ENCODE peak calls at places on chromosomes 2 and 18, in four cellular contexts. K is SK-N-SH, C is K562, P is HCT116. R is an unnamed sample.
A peak's percentile ranks its signal among the peaks of the same experiment; 100 is the strongest.

GRCh38 chr18:6069539-6069938 is 174.2 kb upstream of the TMEM200C start:
- DNase-seq in P (no peak), K (no peak), C (no peak), R (no peak)

GRCh38 chr2:3112553-3112952 is 265.1 kb downstream of the EIPR1 start:
- DNase-seq in K (no peak), C (no peak), P (no peak), R (no peak)

GRCh38 chr2:145652992-145653545 is 1133.2 kb upstream of the ZEB2 start:
- DNase-seq in K (no peak), P (no peak), C (no peak), R (no peak)

GRCh38 chr2:61135510-61135909 is 26.5 kb upstream of the C2orf74 start:
- DNase-seq in C (no peak), P (peak; percentile 13), K (peak; percentile 43), R (peak; percentile 20)

GRCh38 chr2:216761119-216761518 is 65.8 kb upstream of the IGFBP5 start:
- DNase-seq in P (no peak), C (no peak), K (no peak), R (no peak)

GRCh38 chr2:16014041-16014787 is 73.9 kb downstream of the MYCN start:
- DNase-seq in C (no peak), P (no peak), K (no peak), R (no peak)

GRCh38 chr18:76984193-76985155 is 148.1 kb downstream of the MBP start:
- DNase-seq in K (no peak), C (no peak), P (no peak), R (no peak)

GRCh38 chr2:74583504-74583903 is 29.0 kb downstream of the DOK1 start:
- DNase-seq in C (no peak), K (no peak), P (peak; percentile 21), R (no peak)

GRCh38 chr2:39107156-39107555 is 13.7 kb downstream of the SOS1 start:
- DNase-seq in K (peak; percentile 83), C (no peak), P (no peak), R (no peak)

GRCh38 chr2:74373985-74374384 is 6.1 kb downstream of the DCTN1 start:
- DNase-seq in C (no peak), K (peak; percentile 55), P (no peak), R (no peak)

GRCh38 chr2:64134813-64135212 is 9.4 kb downstream of the PELI1 start:
- DNase-seq in C (no peak), P (no peak), K (no peak), R (no peak)

GRCh38 chr2:45691152-45691551 is 39.7 kb downstream of the PRKCE start:
- DNase-seq in C (no peak), K (no peak), P (no peak), R (no peak)

GRCh38 chr2:38409136-38409903 is 32.2 kb upstream of the ATL2 start:
- DNase-seq in P (no peak), C (no peak), K (no peak), R (no peak)

GRCh38 chr18:33470229-33470628 is 29.7 kb upstream of the CCDC178 start:
- DNase-seq in P (no peak), K (no peak), C (no peak), R (no peak)

GRCh38 chr2:111659361-111660281 is 224.4 kb downstream of the ANAPC1 start:
- DNase-seq in C (no peak), K (no peak), P (peak; percentile 48), R (peak; percentile 27)

GRCh38 chr2:124080281-124081153 is 55.4 kb downstream of the CNTNAP5 start:
- DNase-seq in K (no peak), C (no peak), P (no peak), R (no peak)

GRCh38 chr18:2223859-2224258 is 347.4 kb downstream of the METTL4 start:
- DNase-seq in C (no peak), K (no peak), P (peak; percentile 15), R (peak; percentile 7)

GRCh38 chr2:98731709-98732349 is 897 bp upstream of the MGAT4A start:
- DNase-seq in P (no peak), C (no peak), K (no peak), R (no peak)

GRCh38 chr18:49565656-49566055 is 3.8 kb downstream of the LIPG start:
- DNase-seq in P (no peak), K (peak; percentile 65), C (no peak), R (no peak)

GRCh38 chr2:54122939-54123338 is 7.5 kb downstream of the ACYP2 start:
- DNase-seq in K (no peak), C (no peak), P (peak; percentile 41), R (no peak)

GRCh38 chr2:224121406-224122067 is 82.5 kb upstream of the SERPINE2 start:
- DNase-seq in C (no peak), P (no peak), K (no peak), R (no peak)

GRCh38 chr2:51219468-51219867 is 187.5 kb upstream of the NRXN1 start:
- DNase-seq in C (no peak), P (no peak), K (no peak), R (no peak)

GRCh38 chr18:25360301-25360899 is 8.4 kb upstream of the ZNF521 start:
- DNase-seq in C (no peak), P (no peak), K (no peak), R (no peak)

DNA sequence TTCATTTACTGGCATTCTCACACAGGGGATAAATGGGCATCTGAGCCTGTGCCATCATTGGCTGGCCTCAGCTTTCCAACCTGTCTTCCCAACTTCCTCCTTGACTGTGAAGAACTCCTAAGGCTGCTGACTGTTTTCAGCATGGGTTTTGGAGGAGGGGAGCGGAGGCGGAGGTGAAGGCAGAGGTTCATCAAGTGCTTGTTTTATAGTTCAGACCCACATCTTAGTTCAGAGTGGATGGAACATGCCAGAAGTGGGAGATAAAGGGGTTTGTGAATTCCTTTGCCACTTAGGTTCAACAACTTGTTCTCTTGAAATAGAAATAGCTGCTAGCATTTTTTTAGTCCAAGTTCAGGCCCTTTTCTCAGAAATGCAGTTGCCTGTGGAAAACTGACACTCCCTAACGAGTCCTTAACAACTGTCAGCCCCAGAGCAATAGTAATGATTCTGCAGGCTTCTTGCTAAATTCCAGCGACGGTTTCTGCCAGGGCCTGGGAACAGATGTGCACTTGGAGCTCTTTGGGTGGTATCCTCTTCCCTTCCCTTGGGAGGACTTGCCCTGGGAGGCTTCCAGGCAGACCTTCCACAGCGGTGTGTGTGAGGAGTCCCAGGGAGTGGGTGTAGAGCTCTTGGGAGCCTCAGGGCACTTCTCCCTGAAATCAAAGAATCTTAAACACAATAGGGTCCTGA is 30.1 kb upstream of the ITGA6 start:
- DNase-seq in K (no peak), C (no peak), P (no peak), R (no peak)
- TF ChIP-seq SIN3A in K (no peak), C (no peak), P (no peak), R (no peak)

DNA sequence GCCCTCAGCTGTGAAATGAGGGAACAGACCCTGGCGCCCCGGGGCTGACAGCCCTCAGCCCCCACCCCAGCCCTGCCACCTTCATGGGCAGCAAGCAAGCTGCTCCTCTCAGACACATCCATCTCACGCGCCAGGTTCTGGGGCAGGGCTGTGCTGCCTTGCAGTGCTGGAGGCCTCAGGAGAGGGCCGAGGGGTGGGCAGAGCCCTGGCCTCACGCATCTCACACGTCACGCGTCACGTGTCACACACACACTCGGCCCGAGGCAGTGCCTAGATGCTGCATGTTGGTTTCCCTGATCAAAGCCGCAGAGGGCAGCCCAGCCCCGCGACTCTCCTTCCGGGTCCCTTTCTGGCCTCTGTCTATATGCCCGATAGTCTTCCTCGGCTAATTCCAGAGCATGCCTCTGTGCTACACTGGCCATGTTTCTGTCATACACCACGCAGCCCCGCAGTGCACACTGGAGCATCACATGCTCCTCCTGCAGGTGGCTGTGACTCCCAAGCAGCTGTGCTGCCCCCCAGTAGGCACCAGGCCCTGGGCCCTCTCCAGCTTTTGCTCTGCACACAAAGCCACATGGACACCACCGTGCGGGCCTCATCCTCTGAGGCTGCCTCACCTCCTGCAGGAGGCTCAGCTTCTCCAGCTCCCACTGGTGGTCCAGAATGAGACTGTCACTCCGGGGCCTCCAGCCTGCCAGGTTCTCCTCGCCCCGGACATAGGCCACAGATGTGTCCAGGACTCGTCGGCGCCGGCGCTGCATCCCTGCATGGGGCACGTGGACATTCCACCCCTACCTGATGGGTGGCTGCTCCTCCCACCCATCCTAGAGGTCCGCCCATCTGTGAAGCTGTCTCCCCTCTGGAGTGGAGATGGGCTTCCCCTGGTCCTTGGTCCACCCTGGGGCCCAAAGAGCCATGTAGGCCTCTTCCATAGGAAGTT is 31.4 kb downstream of the AQP12A start:
- DNase-seq in C (peak; percentile 17), K (no peak), P (no peak), R (no peak)
- H3K4me3 ChIP-seq in C (no peak overlapping the region), K (no peak overlapping the region), P (no peak overlapping the region), R (no peak overlapping the region)

GRCh38 chr2:106789185-106789584 is 96.8 kb downstream of the ST6GAL2 start:
- DNase-seq in C (peak; percentile 51), P (no peak), K (no peak), R (no peak)
- TF ChIP-seq SIN3A in C (no peak), P (no peak), K (no peak), R (no peak)

DNA sequence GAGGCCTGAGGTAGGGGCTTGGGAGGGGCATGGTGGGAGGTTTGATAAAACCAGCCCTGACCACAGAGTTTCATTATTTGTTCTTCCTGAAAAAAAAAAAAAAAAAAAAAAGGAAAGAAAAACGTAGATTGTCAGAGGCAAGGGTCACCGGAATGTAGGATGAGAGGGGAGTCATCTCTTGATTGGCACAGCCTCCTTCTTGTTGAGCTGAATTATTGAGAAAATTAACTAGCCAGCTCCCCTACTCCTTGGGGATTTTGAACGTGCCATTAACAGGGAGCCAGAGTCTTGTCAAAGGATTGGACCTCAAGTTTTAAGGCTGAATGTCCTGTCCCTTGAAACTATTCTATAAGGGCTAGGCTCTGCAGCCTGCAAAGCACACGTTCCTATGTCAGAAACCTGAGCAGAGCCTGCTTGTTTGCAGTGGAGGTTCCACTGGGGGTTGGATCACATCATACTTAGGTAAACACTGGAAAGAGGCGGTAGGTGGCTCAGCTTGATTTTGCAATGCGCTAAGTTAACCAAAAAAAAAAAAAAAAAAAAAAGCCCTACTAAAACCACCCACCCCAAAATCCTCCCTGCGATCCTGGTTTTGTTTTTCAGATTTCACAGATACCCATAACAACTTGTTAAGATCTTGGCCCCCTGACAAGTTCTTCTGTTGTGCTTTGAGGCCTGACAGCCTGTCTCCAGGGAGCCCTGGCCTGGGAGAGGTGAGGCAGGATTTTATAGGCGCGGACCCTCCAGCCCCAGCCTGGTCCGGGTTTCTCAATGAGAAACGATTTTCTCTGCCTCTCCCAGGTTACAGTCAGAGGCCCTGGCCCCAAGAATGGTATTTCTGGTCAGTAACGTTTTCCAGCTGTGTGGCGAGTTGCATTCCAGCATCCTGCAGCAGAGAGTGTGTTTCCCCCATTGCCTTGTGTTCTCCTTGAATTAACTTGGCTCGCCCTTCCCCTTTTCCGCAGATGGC is 2.5 kb downstream of the INHBB start:
- DNase-seq in K (no peak), P (no peak), C (no peak), R (no peak)
- H3K4me3 ChIP-seq in K (no peak overlapping the region), P (no peak overlapping the region), C (no peak overlapping the region), R (peak overlapping the region; percentile 66)

GRCh38 chr2:156196031-156196430 is 136.5 kb downstream of the NR4A2 start:
- DNase-seq in K (no peak), P (no peak), C (no peak), R (no peak)
- TF ChIP-seq SIN3A in K (no peak), P (no peak), C (no peak), R (no peak)

GRCh38 chr2:27378809-27379290 is 1.7 kb downstream of the ZNF513 start:
- DNase-seq in K (no peak), P (no peak), C (no peak), R (no peak)
- H3K4me3 ChIP-seq in K (peak overlapping the region; percentile 86), P (peak overlapping the region; percentile 72), C (no peak overlapping the region), R (peak overlapping the region; percentile 93)

R was measured in Panc1.